ENCODE peak calls at places on chromosomes 2 and 18, in four cellular contexts. N is spleen, X is stomach, L is GM12864. H is an unnamed sample.

GRCh38 chr2:53874401-53874950 is 14.7 kb upstream of the GPR75 start:
- DNase-seq in X (no peak), L (no peak), N (no peak), H (no peak)

GRCh38 chr2:168698959-168699358 is 103.5 kb upstream of the NOSTRIN start:
- DNase-seq in L (no peak), N (no peak), X (no peak), H (no peak)

GRCh38 chr2:136297312-136297711 is 179.4 kb upstream of the CXCR4 start:
- DNase-seq in L (no peak), X (no peak), N (no peak), H (no peak)

GRCh38 chr2:46879511-46879910 is 36.1 kb downstream of the MCFD2 start:
- DNase-seq in N (no peak), L (no peak), X (no peak), H (no peak)

GRCh38 chr18:74225193-74225840 is 66.4 kb downstream of the CYB5A start:
- DNase-seq in L (no peak), X (peak), N (no peak), H (no peak)

GRCh38 chr2:120451334-120451733 is 105.4 kb downstream of the INHBB start:
- DNase-seq in N (peak), L (no peak), X (no peak), H (no peak)

GRCh38 chr2:182606728-182607681 is 109.1 kb upstream of the DNAJC10 start:
- DNase-seq in X (no peak), N (no peak), L (no peak), H (no peak)

GRCh38 chr2:37472959-37473358 is 128.5 kb downstream of the QPCT start:
- DNase-seq in X (no peak), L (no peak), N (no peak), H (no peak)

GRCh38 chr2:129936334-129936934 is 43.0 kb upstream of the RAB6C start:
- DNase-seq in L (no peak), N (no peak), X (peak), H (peak)

GRCh38 chr2:215460682-215461081 is 24.8 kb upstream of the FN1 start:
- DNase-seq in X (no peak), N (no peak), L (no peak), H (no peak)

GRCh38 chr18:62107881-62108280 is 79.0 kb downstream of the PIGN start:
- DNase-seq in X (no peak), L (no peak), N (no peak), H (no peak)

GRCh38 chr2:127526142-127526939 is at the start of gene IWS1:
- DNase-seq in X (peak), L (peak), N (peak), H (peak)
- TF ChIP-seq CTCF in X (no peak), L (peak), N (peak), H (peak)

GRCh38 chr18:64407606-64408005 is 258.7 kb upstream of the LINC00305 start:
- DNase-seq in X (no peak), L (no peak), N (no peak), H (no peak)

GRCh38 chr18:64403784-64404498 is 255.1 kb upstream of the LINC00305 start:
- DNase-seq in L (no peak), X (no peak), N (no peak), H (no peak)

GRCh38 chr18:64410685-64411084 is 261.8 kb upstream of the LINC00305 start:
- DNase-seq in L (no peak), N (no peak), X (no peak), H (no peak)

GRCh38 chr18:64405161-64405560 is 256.3 kb upstream of the LINC00305 start:
- DNase-seq in X (no peak), N (no peak), L (no peak), H (no peak)

DNA sequence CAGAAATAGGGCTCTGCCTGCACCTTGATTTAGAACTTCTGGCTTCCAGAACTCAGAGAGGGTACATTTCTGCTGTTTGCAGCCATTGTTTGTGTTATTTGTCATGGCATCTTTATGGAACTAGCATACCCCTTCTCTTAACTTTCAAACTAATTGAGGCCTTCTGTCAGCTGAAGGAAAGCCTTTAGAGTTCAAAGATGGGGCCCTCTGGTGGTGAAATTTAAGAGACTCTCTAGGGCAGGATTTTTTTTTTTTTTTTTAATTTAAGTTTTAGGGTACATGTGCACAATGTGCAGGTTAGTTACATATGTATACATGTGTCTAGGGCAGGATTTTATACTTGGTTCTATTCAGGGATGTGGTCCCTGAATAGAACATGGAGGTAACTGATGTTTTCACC is 260.6 kb upstream of the LINC00305 start:
- DNase-seq in L (no peak), X (no peak), N (no peak), H (peak)
- TF ChIP-seq CTCF in L (peak), X (no peak), N (peak), H (peak)

GRCh38 chr18:40414155-40414754 is 1540.8 kb upstream of the PIK3C3 start:
- DNase-seq in L (no peak), N (no peak), X (no peak), H (peak)

GRCh38 chr18:40415224-40415791 is 1539.7 kb upstream of the PIK3C3 start:
- DNase-seq in L (no peak), N (no peak), X (no peak), H (no peak)

GRCh38 chr18:40412410-40412809 is 1542.6 kb upstream of the PIK3C3 start:
- DNase-seq in L (no peak), X (no peak), N (no peak), H (no peak)

GRCh38 chr18:40415821-40416220 is 1539.2 kb upstream of the PIK3C3 start:
- DNase-seq in N (no peak), L (no peak), X (no peak), H (no peak)

DNA sequence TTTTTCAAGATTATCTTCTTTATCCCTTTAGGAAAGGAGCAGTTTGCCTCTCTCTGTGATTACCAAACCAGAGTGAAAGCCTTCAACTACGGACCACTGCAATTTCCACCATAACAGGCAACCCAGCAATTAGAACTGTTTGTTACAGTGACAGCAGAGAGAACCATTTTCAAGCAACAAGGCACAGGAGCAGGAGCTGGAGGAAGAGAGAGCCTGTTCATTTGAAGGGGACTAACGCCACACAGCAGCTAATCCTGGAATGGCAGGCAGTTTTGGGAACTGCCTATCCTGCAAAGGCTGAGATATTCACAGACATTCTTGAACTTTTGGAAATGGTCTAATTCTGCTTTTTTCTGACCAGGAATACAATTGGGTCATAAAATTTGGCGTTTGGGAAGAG is 1541.9 kb upstream of the PIK3C3 start:
- DNase-seq in N (no peak), L (no peak), X (no peak), H (peak)
- TF ChIP-seq CTCF in N (no peak), L (no peak), X (no peak), H (peak)

DNA sequence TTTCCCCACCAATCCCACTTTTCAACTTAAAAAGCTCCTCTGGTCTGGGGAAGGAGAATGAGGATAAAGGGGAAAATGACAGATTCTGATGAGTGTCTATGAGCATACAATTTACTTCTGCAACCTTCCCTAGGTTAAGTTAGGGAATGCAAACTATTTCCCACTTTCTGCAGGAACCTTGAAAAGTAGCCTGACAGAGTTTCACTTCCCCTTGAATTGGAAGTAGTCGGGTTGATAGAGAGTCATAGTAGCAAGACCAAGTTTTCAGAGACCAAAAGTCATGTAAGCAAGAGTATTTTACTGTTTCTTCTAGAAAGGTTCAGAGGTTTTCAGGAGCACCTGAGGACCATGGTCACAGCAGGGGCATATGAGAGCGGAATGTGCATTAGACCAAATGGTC is 815.1 kb downstream of the CPS1 start:
- DNase-seq in X (no peak), N (no peak), L (no peak), H (no peak)
- TF ChIP-seq CTCF in X (no peak), N (no peak), L (no peak), H (no peak)